ENCODE peak calls at places on chromosomes 7 and 10, in seven cellular contexts. G is CD4-positive, CD25-positive, alpha-beta regulatory T cell; Z is NT2/D1; R is AG04450; U is CD8-positive, alpha-beta memory T cell; W is transverse colon; H is H1. C is an unnamed sample.

GRCh38 chr10:103921750-103922195 is 3.8 kb upstream of the STN1 start:
- DNase-seq in U (no peak), R (no peak), W (peak; percentile 40), G (no peak), H (no peak), Z (no peak), C (no peak)

GRCh38 chr10:100304414-100304813 is 17.9 kb upstream of the BLOC1S2 start:
- DNase-seq in H (no peak), U (no peak), G (no peak), W (no peak), R (no peak), Z (no peak), C (no peak)

GRCh38 chr7:157566631-157567006 is 229.8 kb downstream of the DNAJB6 start:
- DNase-seq in H (no peak), R (no peak), Z (no peak), W (no peak), G (no peak), U (peak; percentile 33), C (no peak)

GRCh38 chr10:6128591-6129383 is 40.0 kb downstream of the RBM17 start:
- DNase-seq in G (no peak), W (no peak), Z (no peak), R (no peak), U (no peak), H (no peak), C (no peak)

GRCh38 chr7:11373546-11374142 is 400.0 kb downstream of the PHF14 start:
- DNase-seq in W (no peak), U (no peak), G (no peak), H (no peak), Z (no peak), R (no peak), C (no peak)

GRCh38 chr10:119658274-119658673 is 7.1 kb downstream of the BAG3 start:
- DNase-seq in U (no peak), R (peak; percentile 71), Z (peak; percentile 25), W (peak; percentile 70), G (no peak), H (no peak), C (no peak)

GRCh38 chr7:28410628-28411578 is 1.4 kb upstream of the CREB5 start:
- DNase-seq in U (no peak), R (no peak), G (no peak), Z (no peak), H (peak; percentile 63), W (peak; percentile 23), C (no peak)

GRCh38 chr10:121531076-121531829 is 67.0 kb downstream of the FGFR2 start:
- DNase-seq in Z (no peak), W (no peak), R (no peak), U (no peak), H (no peak), G (no peak), C (no peak)

GRCh38 chr7:45985902-45986301 is 64.8 kb upstream of the IGFBP3 start:
- DNase-seq in U (no peak), Z (no peak), R (peak; percentile 26), W (no peak), H (no peak), G (no peak), C (no peak)

GRCh38 chr10:128064615-128065580 is 61.3 kb downstream of the MKI67 start:
- DNase-seq in G (peak; percentile 33), W (peak; percentile 63), R (no peak), H (no peak), U (peak; percentile 82), Z (no peak), C (no peak)

GRCh38 chr10:4337581-4337980 is 488.4 kb upstream of the AKR1E2 start:
- DNase-seq in G (no peak), H (no peak), W (no peak), U (no peak), Z (no peak), R (no peak), C (no peak)

GRCh38 chr7:32019008-32019578 is 51.1 kb downstream of the PDE1C start:
- DNase-seq in W (no peak), H (no peak), R (no peak), G (no peak), U (no peak), Z (no peak), C (no peak)

GRCh38 chr10:8778713-8779112 is 724.2 kb downstream of the GATA3 start:
- DNase-seq in U (no peak), G (no peak), H (no peak), W (no peak), Z (no peak), R (no peak), C (no peak)

GRCh38 chr10:125761961-125762360 is 13.7 kb downstream of the MMP21 start:
- DNase-seq in R (no peak), H (no peak), G (no peak), W (no peak), Z (no peak), U (no peak), C (no peak)

GRCh38 chr7:105438847-105439173 is 50.1 kb upstream of the SRPK2 start:
- DNase-seq in W (no peak), U (no peak), Z (no peak), G (no peak), H (no peak), R (no peak), C (no peak)

GRCh38 chr10:58513189-58514101 is 773 bp downstream of the BICC1 start:
- DNase-seq in U (peak; percentile 35), H (peak; percentile 68), W (peak; percentile 45), Z (no peak), R (peak; percentile 63), G (no peak), C (no peak)

GRCh38 chr7:138963675-138964074 is 17.5 kb downstream of the KIAA1549 start:
- DNase-seq in H (no peak), G (no peak), W (no peak), R (no peak), U (no peak), Z (no peak), C (no peak)

GRCh38 chr7:46969303-46970130 is 612.4 kb downstream of the TNS3 start:
- DNase-seq in Z (no peak), H (no peak), R (no peak), G (no peak), W (peak; percentile 52), U (no peak), C (no peak)

GRCh38 chr10:55630491-55631056 is 730.5 kb downstream of the ZWINT start:
- DNase-seq in G (no peak), Z (no peak), R (no peak), W (no peak), H (peak; percentile 56), U (no peak), C (no peak)

GRCh38 chr7:129612112-129613015 is 844 bp downstream of the NRF1 start:
- DNase-seq in H (peak; percentile 54), Z (no peak), W (peak; percentile 49), R (no peak), G (peak; percentile 25), U (peak; percentile 68), C (no peak)

GRCh38 chr7:124072603-124073324 is 39.9 kb upstream of the TMEM229A start:
- DNase-seq in W (no peak), G (no peak), Z (no peak), H (no peak), R (peak; percentile 72), U (no peak), C (no peak)

GRCh38 chr7:91656486-91657237 is 223.8 kb downstream of the MTERF1 start:
- DNase-seq in R (no peak), U (no peak), H (no peak), W (no peak), Z (no peak), G (no peak), C (no peak)

GRCh38 chr10:100979821-100980272 is 7.5 kb downstream of the MRPL43 start:
- DNase-seq in H (no peak), R (no peak), W (no peak), Z (no peak), G (no peak), U (no peak), C (no peak)

GRCh38 chr7:141145630-141145982 is 71.7 kb downstream of the TMEM178B start:
- DNase-seq in W (no peak), U (no peak), H (no peak), G (no peak), Z (no peak), R (no peak), C (no peak)

GRCh38 chr7:25149844-25150243 is 24.8 kb upstream of the CYCS start:
- DNase-seq in H (peak; percentile 61), R (no peak), U (no peak), W (no peak), Z (peak; percentile 59), G (no peak), C (no peak)

DNA sequence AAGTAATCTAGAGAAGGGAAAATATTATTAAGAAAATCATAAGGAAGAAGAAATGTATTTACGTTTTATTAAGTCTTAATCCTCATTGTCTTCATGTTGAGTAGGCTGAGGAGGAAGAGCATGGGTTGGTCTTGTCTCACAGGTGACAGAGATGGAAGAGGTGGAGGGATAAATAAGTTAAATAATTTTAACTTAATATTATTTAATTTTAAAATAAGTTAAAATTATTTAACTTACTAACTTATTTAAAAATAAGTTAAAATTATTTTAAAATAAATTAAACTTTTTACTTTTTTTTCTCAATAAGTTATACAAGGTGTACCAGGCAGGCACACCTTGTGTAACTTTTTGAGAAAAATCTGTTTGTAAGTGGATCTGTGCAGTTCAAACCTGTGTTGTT is 36.6 kb downstream of the STK31 start:
- DNase-seq in G (no peak), R (no peak), Z (no peak), U (no peak), W (no peak), H (no peak), C (no peak)
- H3K9me3 ChIP-seq in G (peaks cover 23% of the 10 kb centered on the region), R (peaks cover 9% of the 10 kb centered on the region), Z (peaks cover 35% of the 10 kb centered on the region), U (no peaks in the 10 kb centered on the region), W (peaks cover 14% of the 10 kb centered on the region), H (no peaks in the 10 kb centered on the region), C (peaks cover 8% of the 10 kb centered on the region)

DNA sequence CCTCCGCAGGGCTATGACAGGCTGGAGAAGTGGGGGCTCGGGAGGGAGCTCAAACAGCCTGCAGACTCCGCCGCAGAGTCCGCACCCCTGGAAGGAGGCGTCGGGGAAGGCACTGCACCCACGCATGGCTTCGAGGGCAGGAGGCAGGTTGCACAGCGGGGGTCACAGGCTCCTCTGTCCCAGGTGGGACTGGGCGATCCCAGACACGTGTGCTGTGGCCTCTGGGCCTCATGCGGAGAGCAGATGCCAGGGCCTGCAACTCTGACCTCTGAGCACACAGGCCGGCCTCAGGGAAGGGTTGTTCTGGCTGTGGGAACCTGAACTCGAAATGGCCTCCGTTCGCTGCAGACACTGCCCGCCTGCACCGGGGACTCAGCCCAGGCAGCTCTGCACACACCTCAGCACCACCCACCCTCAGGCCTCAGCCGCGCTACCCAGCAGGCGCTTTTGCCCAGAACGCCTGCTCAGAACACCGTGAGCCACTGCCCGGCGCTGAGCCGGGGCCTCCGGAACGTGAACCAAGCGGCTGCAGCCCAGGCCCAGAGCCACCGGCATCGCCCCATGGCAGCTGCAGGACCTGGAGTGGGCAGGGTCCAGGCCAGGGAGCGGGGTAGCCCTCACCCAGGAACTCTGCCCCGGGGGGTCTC is 71.8 kb upstream of the ADGRA1 start:
- DNase-seq in H (no peak), U (no peak), G (no peak), W (no peak), R (no peak), Z (no peak), C (no peak)
- H3K9me3 ChIP-seq in H (no peaks in the 10 kb centered on the region), U (no peaks in the 10 kb centered on the region), G (no peaks in the 10 kb centered on the region), W (no peaks in the 10 kb centered on the region), R (peaks cover 86% of the 10 kb centered on the region), Z (no peaks in the 10 kb centered on the region), C (no peaks in the 10 kb centered on the region)

GRCh38 chr10:130664526-130664925 is 528.3 kb downstream of the GLRX3 start:
- DNase-seq in H (no peak), Z (no peak), R (no peak), G (no peak), U (no peak), W (no peak), C (no peak)
- H3K9me3 ChIP-seq in H (no peaks in the 10 kb centered on the region), Z (no peaks in the 10 kb centered on the region), R (peaks cover 69% of the 10 kb centered on the region), G (no peaks in the 10 kb centered on the region), U (no peaks in the 10 kb centered on the region), W (no peaks in the 10 kb centered on the region), C (no peaks in the 10 kb centered on the region)

GRCh38 chr10:85858776-85859515 is 507.6 kb downstream of the GRID1 start:
- DNase-seq in W (no peak), Z (no peak), R (no peak), G (no peak), H (no peak), U (no peak), C (no peak)
- H3K9me3 ChIP-seq in W (no peaks in the 10 kb centered on the region), Z (no peaks in the 10 kb centered on the region), R (peaks cover 60% of the 10 kb centered on the region), G (no peaks in the 10 kb centered on the region), H (no peaks in the 10 kb centered on the region), U (no peaks in the 10 kb centered on the region), C (no peaks in the 10 kb centered on the region)